ENCODE peak calls at places on chromosomes 16 and 17, in five cellular contexts. I is mucosa of gallbladder; G is smooth muscle cell of the brain vasculature; K is stimulated activated CD4-positive, alpha-beta T cell treated with anti-CD3 and anti-CD28 coated beads, TNF-alpha, amount 100 ng/mL, for 48 hours; R is fibroblast of the aortic adventitia. U is an unnamed sample.

GRCh38 chr17:17840751-17841591 is 4.2 kb upstream of the SREBF1 start:
- DNase-seq in I (peak), G (no peak), K (no peak), R (peak), U (no peak)

GRCh38 chr16:81971853-81972252 is 39.4 kb downstream of the SDR42E1 start:
- DNase-seq in I (no peak), G (no peak), K (no peak), R (no peak), U (no peak)

GRCh38 chr17:33725675-33726271 is 432.7 kb upstream of the ASIC2 start:
- DNase-seq in I (peak), G (no peak), K (peak), R (peak), U (no peak)

GRCh38 chr17:8062435-8062806 is 23.6 kb downstream of the ALOX15B start:
- DNase-seq in I (no peak), G (no peak), K (no peak), R (peak), U (no peak)

GRCh38 chr16:82943371-82943770 is 316.6 kb downstream of the CDH13 start:
- DNase-seq in I (no peak), G (no peak), K (no peak), R (peak), U (no peak)

GRCh38 chr17:81549826-81550225 is 2.3 kb downstream of the FAAP100 start:
- DNase-seq in I (no peak), G (no peak), K (no peak), R (no peak), U (no peak)

GRCh38 chr16:89170346-89171215 is 967 bp upstream of the CDH15 start:
- DNase-seq in I (no peak), G (no peak), K (no peak), R (no peak), U (no peak)

GRCh38 chr17:43913584-43913983 is 6.2 kb upstream of the MPP2 start:
- DNase-seq in I (no peak), G (no peak), K (no peak), R (no peak), U (no peak)

GRCh38 chr17:19263621-19264010 is 26.4 kb downstream of the EPN2 start:
- DNase-seq in I (no peak), G (no peak), K (no peak), R (peak), U (no peak)

GRCh38 chr17:78745407-78746088 is 36.5 kb downstream of the CYTH1 start:
- DNase-seq in I (peak), G (no peak), K (peak), R (peak), U (no peak)

GRCh38 chr16:57984443-57985203 is 13.7 kb upstream of the CNGB1 start:
- DNase-seq in I (peak), G (no peak), K (peak), R (peak), U (no peak)

GRCh38 chr17:17111401-17112393 is 69.4 kb downstream of the MPRIP start:
- DNase-seq in I (no peak), G (no peak), K (no peak), R (no peak), U (no peak)

GRCh38 chr17:77307479-77308198 is 166.9 kb downstream of the SEC14L1 start:
- DNase-seq in I (no peak), G (no peak), K (no peak), R (no peak), U (no peak)